ENCODE peak calls at places on chromosome 18, in nine cellular contexts. Y, P, F, A, N, J, D, L and C are unnamed samples.
A peak's percentile ranks its signal among the peaks of the same experiment; 100 is the strongest.

GRCh38 chr18:42706618-42707017 is 408.9 kb downstream of the RIT2 start:
- DNase-seq in Y (no peak), P (no peak), F (no peak), A (no peak), N (no peak), J (peak; percentile 61), D (no peak), L (no peak), C (no peak)

GRCh38 chr18:8045890-8046289 is 478.8 kb downstream of the PTPRM start:
- DNase-seq in Y (no peak), P (no peak), F (no peak), A (no peak), N (no peak), J (no peak), D (peak; percentile 9), L (no peak), C (no peak)

GRCh38 chr18:73352546-73352945 is 484.8 kb upstream of the NETO1 start:
- DNase-seq in Y (no peak), P (no peak), F (no peak), A (no peak), N (no peak), J (no peak), D (no peak), L (no peak), C (no peak)

GRCh38 chr18:32271649-32272324 is 81.9 kb downstream of the MEP1B start:
- DNase-seq in Y (peak; percentile 4), P (peak; percentile 18), F (no peak), A (no peak), N (peak; percentile 56), J (peak; percentile 16), D (no peak), L (peak; percentile 12), C (no peak)

GRCh38 chr18:1232867-1233266 is 328.2 kb downstream of the ADCYAP1 start:
- DNase-seq in Y (no peak), P (no peak), F (no peak), A (no peak), N (no peak), J (no peak), D (no peak), L (no peak), C (no peak)

GRCh38 chr18:62772860-62773584 is 57.7 kb downstream of the PHLPP1 start:
- DNase-seq in Y (no peak), P (no peak), F (no peak), A (no peak), N (no peak), J (no peak), D (no peak), L (no peak), C (no peak)

GRCh38 chr18:32803571-32803970 is 30.7 kb upstream of the KLHL14 start:
- DNase-seq in Y (no peak), P (peak; percentile 60), F (no peak), A (no peak), N (no peak), J (no peak), D (no peak), L (no peak), C (no peak)

GRCh38 chr18:79897940-79898625 is 53.4 kb downstream of the SLC66A2 start:
- DNase-seq in Y (no peak), P (no peak), F (no peak), A (no peak), N (no peak), J (no peak), D (no peak), L (no peak), C (no peak)

GRCh38 chr18:9575558-9575957 is 38.8 kb downstream of the PPP4R1 start:
- DNase-seq in Y (peak; percentile 59), P (peak; percentile 46), F (peak; percentile 70), A (peak; percentile 65), N (peak; percentile 67), J (no peak), D (peak; percentile 2), L (peak; percentile 75), C (peak; percentile 65)

GRCh38 chr18:21194871-21195771 is 46.9 kb upstream of the GREB1L start:
- DNase-seq in Y (peak; percentile 15), P (peak; percentile 52), F (no peak), A (no peak), N (no peak), J (peak; percentile 16), D (no peak), L (no peak), C (no peak)

GRCh38 chr18:75105551-75106254 is 103.2 kb downstream of the PTGR3 start:
- DNase-seq in Y (no peak), P (no peak), F (no peak), A (no peak), N (no peak), J (no peak), D (no peak), L (no peak), C (no peak)

GRCh38 chr18:22300665-22301636 is 116.8 kb downstream of the CTAGE1 start:
- DNase-seq in Y (no peak), P (no peak), F (no peak), A (no peak), N (no peak), J (no peak), D (no peak), L (peak; percentile 54), C (peak; percentile 61)

GRCh38 chr18:77059294-77059916 is 73.2 kb downstream of the MBP start:
- DNase-seq in Y (no peak), P (no peak), F (no peak), A (no peak), N (peak; percentile 59), J (no peak), D (no peak), L (peak; percentile 33), C (no peak)

GRCh38 chr18:55101458-55101824 is 142.2 kb upstream of the CCDC68 start:
- DNase-seq in Y (no peak), P (no peak), F (no peak), A (no peak), N (no peak), J (no peak), D (no peak), L (no peak), C (no peak)

GRCh38 chr18:77062518-77063003 is 70.0 kb downstream of the MBP start:
- DNase-seq in Y (peak; percentile 62), P (no peak), F (no peak), A (no peak), N (no peak), J (no peak), D (peak; percentile 78), L (no peak), C (no peak)

GRCh38 chr18:41371718-41372117 is 583.3 kb upstream of the PIK3C3 start:
- DNase-seq in Y (no peak), P (no peak), F (no peak), A (no peak), N (no peak), J (peak; percentile 15), D (no peak), L (no peak), C (no peak)